ENCODE peak calls at places on chromosomes 7 and 10, in nine cellular contexts. C is AG04450; L is body of pancreas; I is mesenchymal stem cell; N is ascending aorta; M is osteoblast; S is esophagus squamous epithelium; P is psoas muscle; O is CD8-positive, alpha-beta T cell. R is an unnamed sample.

GRCh38 chr10:21989453-21990154 is 13.9 kb downstream of the DNAJC1 start:
- DNase-seq in C (no peak), L (peak; percentile 37), I (peak; percentile 72), N (no peak), M (no peak), S (no peak), P (peak; percentile 52), O (peak; percentile 20), R (peak; percentile 93)

GRCh38 chr10:71868192-71868697 is 17.2 kb upstream of the PSAP start:
- DNase-seq in C (no peak), L (no peak), I (peak; percentile 90), N (peak; percentile 74), M (peak; percentile 93), S (no peak), P (peak; percentile 77), O (no peak), R (peak; percentile 43)

GRCh38 chr7:68980011-68980410 is 618.3 kb upstream of the AUTS2 start:
- DNase-seq in C (no peak), L (no peak), I (no peak), N (no peak), M (no peak), S (no peak), P (no peak), O (no peak), R (no peak)

GRCh38 chr10:77168861-77169260 is 468.7 kb downstream of the KCNMA1 start:
- DNase-seq in C (no peak), L (no peak), I (no peak), N (no peak), M (no peak), S (no peak), P (no peak), O (no peak), R (no peak)

GRCh38 chr7:35828817-35829216 is 28.0 kb downstream of the SEPTIN7 start:
- DNase-seq in C (no peak), L (no peak), I (no peak), N (no peak), M (no peak), S (no peak), P (no peak), O (no peak), R (no peak)

GRCh38 chr7:151571471-151571870 is 51.8 kb upstream of the RHEB start:
- DNase-seq in C (no peak), L (no peak), I (no peak), N (no peak), M (no peak), S (no peak), P (no peak), O (no peak), R (no peak)

GRCh38 chr10:128865398-128865797 is 601.6 kb upstream of the MGMT start:
- DNase-seq in C (no peak), L (no peak), I (no peak), N (no peak), M (no peak), S (no peak), P (no peak), O (no peak), R (no peak)

GRCh38 chr7:127689194-127689772 is 37.3 kb downstream of the SND1 start:
- DNase-seq in C (no peak), L (no peak), I (no peak), N (no peak), M (no peak), S (no peak), P (no peak), O (no peak), R (no peak)

DNA sequence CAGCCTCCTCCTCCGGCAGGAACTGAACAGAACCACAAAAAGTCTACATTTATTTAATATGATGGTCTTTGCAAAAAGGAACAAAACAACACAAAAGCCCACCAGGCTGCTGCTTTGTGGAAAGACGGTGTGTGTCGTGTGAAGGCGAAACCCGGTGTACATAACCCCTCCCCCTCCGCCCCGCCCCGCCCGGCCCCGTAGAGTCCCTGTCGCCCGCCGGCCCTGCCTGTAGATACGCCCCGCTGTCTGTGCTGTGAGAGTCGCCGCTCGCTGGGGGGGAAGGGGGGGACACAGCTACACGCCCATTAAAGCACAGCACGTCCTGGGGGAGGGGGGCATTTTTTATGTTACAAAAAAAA is 83.3 kb downstream of the PAX2 start:
- DNase-seq in C (no peak), L (peak; percentile 39), I (no peak), N (peak; percentile 52), M (no peak), S (no peak), P (no peak), O (peak; percentile 31), R (no peak)
- H3K4me3 ChIP-seq in C (no peak overlapping the region), L (no peak overlapping the region), I (no peak overlapping the region), N (peak overlapping the region; percentile 60), M (no peak overlapping the region), S (peak overlapping the region; percentile 19), P (peak overlapping the region; percentile 58), O (peak overlapping the region; percentile 52), R (peak overlapping the region; percentile 5)

GRCh38 chr10:91614254-91614624 is 18.6 kb downstream of the PPP1R3C start:
- DNase-seq in C (peak; percentile 78), L (no peak), I (peak; percentile 61), N (no peak), M (no peak), S (no peak), P (no peak), O (no peak), R (no peak)

GRCh38 chr10:91616124-91616523 is 16.7 kb downstream of the PPP1R3C start:
- DNase-seq in C (no peak), L (no peak), I (no peak), N (no peak), M (no peak), S (no peak), P (no peak), O (no peak), R (no peak)

GRCh38 chr10:91621483-91622113 is 11.3 kb downstream of the PPP1R3C start:
- DNase-seq in C (no peak), L (no peak), I (no peak), N (no peak), M (no peak), S (no peak), P (no peak), O (no peak), R (no peak)

GRCh38 chr10:91613411-91614253 is 19.2 kb downstream of the PPP1R3C start:
- DNase-seq in C (peak; percentile 89), L (no peak), I (peak; percentile 98), N (peak; percentile 82), M (peak; percentile 91), S (no peak), P (peak; percentile 80), O (no peak), R (no peak)

DNA sequence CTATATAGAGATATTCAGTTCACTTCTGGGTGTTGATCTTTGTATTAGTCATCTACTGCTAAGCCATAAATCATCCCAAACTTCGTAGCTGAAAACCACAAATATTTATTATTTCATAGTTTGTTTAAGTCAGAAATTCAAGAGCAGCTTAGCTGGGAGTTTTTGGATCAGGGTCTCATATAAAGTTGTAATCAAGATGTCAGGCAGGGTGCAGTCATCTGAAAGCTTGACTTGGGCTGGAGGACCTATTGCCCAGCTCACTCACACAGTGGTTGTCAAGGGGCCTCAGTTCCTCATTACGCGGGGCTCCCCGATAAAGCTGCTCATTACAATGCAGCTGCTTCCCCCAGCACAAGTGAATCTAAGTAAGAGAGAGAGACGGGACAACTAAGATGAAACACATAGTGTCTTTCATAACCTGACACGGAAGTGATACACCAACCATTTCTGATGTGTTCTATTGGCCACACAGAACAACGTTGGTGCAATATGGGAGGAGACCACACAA is 15.7 kb downstream of the PPP1R3C start:
- DNase-seq in C (peak; percentile 73), L (no peak), I (peak; percentile 78), N (no peak), M (no peak), S (no peak), P (no peak), O (no peak), R (no peak)
- H3K27ac ChIP-seq in C (peak overlapping the region; percentile 12), L (no peak overlapping the region), I (peak overlapping the region; percentile 74), N (no peak overlapping the region), M (peak overlapping the region; percentile 84), S (no peak overlapping the region), P (peak overlapping the region; percentile 79), O (no peak overlapping the region), R (no peak overlapping the region)

DNA sequence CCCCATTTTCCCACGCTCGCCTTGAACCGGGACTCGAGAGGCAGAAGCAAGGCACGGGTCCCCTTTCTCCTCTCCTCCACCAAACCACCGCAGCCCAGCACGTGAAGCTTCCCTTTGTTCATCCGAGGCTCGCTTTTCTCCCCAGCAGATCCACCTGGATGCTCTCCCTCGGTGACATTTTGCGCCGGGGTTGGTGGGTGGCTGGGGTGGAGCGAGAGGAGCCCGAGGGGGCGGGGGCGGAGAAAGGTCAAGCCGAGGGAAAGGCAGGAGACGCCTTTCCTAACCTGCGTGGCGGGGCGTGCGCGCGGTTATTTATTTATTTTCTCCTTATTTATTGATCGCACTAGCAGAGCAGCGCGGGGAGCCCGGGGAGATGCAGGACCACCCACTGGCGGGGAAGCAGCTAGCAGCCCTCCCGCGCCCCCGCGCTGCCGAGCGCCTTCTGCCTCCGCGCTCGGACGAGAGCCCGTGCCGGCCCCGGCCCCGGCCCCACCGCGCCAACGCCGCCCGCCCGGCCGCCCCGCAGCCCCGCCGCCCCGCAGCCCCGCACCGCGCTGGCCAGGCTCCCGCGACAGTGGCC is at the start of gene KCND2:
- DNase-seq in C (no peak), L (no peak), I (peak; percentile 32), N (no peak), M (peak; percentile 67), S (no peak), P (peak; percentile 47), O (no peak), R (peak; percentile 2)
- H3K4me3 ChIP-seq in C (peak within 1 kb of the TSS; percentile 61), L (peak within 1 kb of the TSS; percentile 9), I (peak within 1 kb of the TSS; percentile 74), N (peak within 1 kb of the TSS; percentile 47), M (peak within 1 kb of the TSS; percentile 67), S (peak within 1 kb of the TSS; percentile 30), P (peak within 1 kb of the TSS; percentile 66), O (no peak within 1 kb of the TSS), R (no peak within 1 kb of the TSS)

GRCh38 chr10:103936022-103936421 is 18.0 kb upstream of the STN1 start:
- DNase-seq in C (no peak), L (no peak), I (no peak), N (no peak), M (no peak), S (no peak), P (no peak), O (no peak), R (no peak)

GRCh38 chr10:103932996-103933395 is 15.0 kb upstream of the STN1 start:
- DNase-seq in C (no peak), L (no peak), I (no peak), N (no peak), M (no peak), S (no peak), P (no peak), O (no peak), R (no peak)

GRCh38 chr10:103934308-103934707 is 16.3 kb upstream of the STN1 start:
- DNase-seq in C (no peak), L (no peak), I (no peak), N (no peak), M (no peak), S (no peak), P (no peak), O (no peak), R (no peak)

GRCh38 chr10:103931603-103932002 is 13.6 kb upstream of the STN1 start:
- DNase-seq in C (no peak), L (no peak), I (no peak), N (no peak), M (no peak), S (no peak), P (no peak), O (no peak), R (no peak)

DNA sequence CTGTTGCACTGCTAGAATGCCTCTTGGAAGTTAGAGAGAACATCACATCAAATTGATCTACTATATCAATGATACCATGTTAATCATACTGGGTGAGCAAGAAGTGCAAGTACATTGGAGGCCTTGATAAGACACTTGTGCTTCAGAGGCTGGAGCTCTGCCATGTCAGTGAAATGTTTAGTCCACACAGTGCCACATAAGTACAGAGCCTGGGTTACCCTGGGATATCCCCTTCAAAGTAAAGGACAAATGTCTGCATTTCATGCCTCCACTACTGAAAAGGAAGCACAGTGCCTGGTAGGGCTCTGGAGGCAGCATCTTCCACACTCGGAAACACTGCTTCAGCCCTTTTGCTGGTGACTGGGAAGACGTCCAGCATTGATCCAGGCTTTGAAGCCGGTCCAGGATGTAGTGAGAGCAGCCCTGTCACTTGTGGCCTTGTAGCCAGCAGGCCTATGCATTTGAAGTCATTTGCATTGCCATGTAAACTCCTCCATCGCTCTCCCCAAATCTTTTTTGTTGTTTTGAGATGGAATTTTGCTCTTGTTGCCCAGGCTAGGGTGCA is 15.7 kb upstream of the STN1 start:
- DNase-seq in C (no peak), L (peak; percentile 69), I (no peak), N (no peak), M (no peak), S (no peak), P (no peak), O (no peak), R (no peak)
- H3K27ac ChIP-seq in C (no peak overlapping the region), L (no peak overlapping the region), I (no peak overlapping the region), N (no peak overlapping the region), M (no peak overlapping the region), S (no peak overlapping the region), P (no peak overlapping the region), O (no peak overlapping the region), R (no peak overlapping the region)